ENCODE peak calls at places on chromosome 20, in six cellular contexts. W is NCI-H345; J is activated naive CD8-positive, alpha-beta T cell treated with anti-CD3 and anti-CD28 coated beads, Interleukin-2, amount 10 ng/mL, durations not matched to agents 7 days and 5 days; P is OCI-M1; A is amniotic epithelial cell; N is tibial artery. Z is an unnamed sample.

GRCh38 chr20:4235512-4236043 is 220.2 kb upstream of the RNF24 start:
- DNase-seq in P (no peak), W (no peak), A (no peak), J (no peak), N (no peak), Z (no peak)

GRCh38 chr20:58046311-58046710 is 182.1 kb downstream of the ANKRD60 start:
- DNase-seq in W (no peak), P (no peak), A (no peak), J (no peak), N (no peak), Z (no peak)

GRCh38 chr20:35954907-35955251 is 577 bp upstream of the SCAND1 start:
- DNase-seq in J (no peak), W (peak; percentile 53), P (no peak), N (no peak), A (peak; percentile 51), Z (no peak)

GRCh38 chr20:23108871-23109270 is 22.7 kb upstream of the CD93 start:
- DNase-seq in N (no peak), P (no peak), W (no peak), J (no peak), A (no peak), Z (no peak)

GRCh38 chr20:62977613-62978558 is 25.4 kb downstream of the SLC17A9 start:
- DNase-seq in P (peak; percentile 24), N (no peak), J (peak; percentile 53), A (no peak), W (peak; percentile 17), Z (peak; percentile 86)

GRCh38 chr20:24388828-24389325 is 80.6 kb upstream of the SYNDIG1 start:
- DNase-seq in J (no peak), A (no peak), N (no peak), P (no peak), W (no peak), Z (no peak)

GRCh38 chr20:16945619-16946018 is 197.5 kb downstream of the OTOR start:
- DNase-seq in J (no peak), N (no peak), P (no peak), W (no peak), A (no peak), Z (no peak)

GRCh38 chr20:40233401-40233800 is 455.6 kb downstream of the MAFB start:
- DNase-seq in N (no peak), A (no peak), J (no peak), P (no peak), W (no peak), Z (no peak)

GRCh38 chr20:51301026-51301425 is 241.5 kb downstream of the NFATC2 start:
- DNase-seq in P (no peak), A (no peak), W (no peak), J (no peak), N (no peak), Z (no peak)

GRCh38 chr20:46955601-46956556 is 61.2 kb downstream of the EYA2 start:
- DNase-seq in N (no peak), P (no peak), J (no peak), A (peak; percentile 14), W (no peak), Z (no peak)

GRCh38 chr20:49483018-49483705 is 694 bp upstream of the KCNB1 start:
- DNase-seq in A (no peak), W (no peak), N (no peak), J (no peak), P (no peak), Z (no peak)

GRCh38 chr20:50663095-50663821 is 28.1 kb downstream of the RIPOR3 start:
- DNase-seq in J (no peak), N (no peak), W (peak; percentile 9), P (peak; percentile 35), A (no peak), Z (no peak)

GRCh38 chr20:57143173-57143572 is 123.3 kb downstream of the BMP7 start:
- DNase-seq in A (no peak), W (no peak), J (no peak), N (no peak), P (no peak), Z (no peak)

GRCh38 chr20:43386878-43387277 is 70.8 kb upstream of the SRSF6 start:
- DNase-seq in W (no peak), J (no peak), A (no peak), P (peak; percentile 21), N (no peak), Z (no peak)

GRCh38 chr20:2305946-2306345 is 10.1 kb downstream of the TGM3 start:
- DNase-seq in N (no peak), W (peak; percentile 99), J (no peak), A (no peak), P (no peak), Z (no peak)

GRCh38 chr20:49747707-49748524 is 34.2 kb upstream of the B4GALT5 start:
- DNase-seq in J (no peak), A (peak; percentile 81), W (no peak), P (peak; percentile 24), N (peak; percentile 88), Z (no peak)

GRCh38 chr20:58550661-58551060 is 35.5 kb upstream of the APCDD1L start:
- DNase-seq in J (no peak), P (no peak), N (peak; percentile 58), W (no peak), A (peak; percentile 92), Z (no peak)

GRCh38 chr20:58077282-58077681 is 151.2 kb downstream of the ANKRD60 start:
- DNase-seq in J (no peak), N (no peak), P (no peak), A (no peak), W (no peak), Z (no peak)

GRCh38 chr20:45383131-45383530 is 5.0 kb upstream of the TP53TG5 start:
- DNase-seq in W (no peak), A (no peak), N (no peak), P (no peak), J (no peak), Z (no peak)

GRCh38 chr20:25549866-25550477 is 35.4 kb downstream of the NINL start:
- DNase-seq in P (no peak), W (no peak), A (peak; percentile 80), N (no peak), J (no peak), Z (no peak)

GRCh38 chr20:22106308-22106938 is 401.0 kb downstream of the PAX1 start:
- DNase-seq in N (no peak), J (no peak), P (peak; percentile 57), W (peak; percentile 7), A (no peak), Z (no peak)

GRCh38 chr20:10581823-10582222 is 92.0 kb downstream of the JAG1 start:
- DNase-seq in N (no peak), W (no peak), A (peak; percentile 57), J (no peak), P (no peak), Z (no peak)

GRCh38 chr20:11766961-11767360 is 150.7 kb upstream of the BTBD3 start:
- DNase-seq in P (no peak), A (peak; percentile 26), N (no peak), J (no peak), W (peak; percentile 64), Z (no peak)

GRCh38 chr20:3803854-3804253 is 7.7 kb downstream of the CDC25B start:
- DNase-seq in J (no peak), A (no peak), P (no peak), W (no peak), N (no peak), Z (no peak)

Z was measured in GM10248.